ENCODE peak calls at places on chromosomes 5 and 9, in seven cellular contexts. K, J, N, Y, F, R and X are unnamed samples.

GRCh38 chr9:133914483-133915342 is 77.4 kb downstream of the VAV2 start:
- DNase-seq in K (no peak), J (no peak), N (no peak), Y (no peak), F (no peak), R (no peak), X (no peak)

GRCh38 chr9:129781991-129782390 is 21.0 kb upstream of the TOR1B start:
- DNase-seq in K (no peak), J (no peak), N (no peak), Y (no peak), F (peak), R (no peak), X (no peak)

GRCh38 chr5:8600843-8601242 is 731.9 kb downstream of the MTRR start:
- DNase-seq in K (no peak), J (no peak), N (no peak), Y (no peak), F (peak), R (no peak), X (no peak)

GRCh38 chr5:156326718-156327259 is at the start of gene SGCD:
- DNase-seq in K (no peak), J (no peak), N (peak), Y (peak), F (peak), R (peak), X (peak)

GRCh38 chr9:114236391-114237138 is 81.2 kb downstream of the COL27A1 start:
- DNase-seq in K (no peak), J (no peak), N (no peak), Y (no peak), F (no peak), R (no peak), X (no peak)

GRCh38 chr5:43555895-43556606 is 826 bp downstream of the PAIP1 start:
- DNase-seq in K (peak), J (peak), N (peak), Y (peak), F (peak), R (peak), X (peak)

GRCh38 chr5:35698057-35698808 is 80.6 kb downstream of the SPEF2 start:
- DNase-seq in K (no peak), J (no peak), N (no peak), Y (no peak), F (no peak), R (no peak), X (no peak)

GRCh38 chr5:74034738-74035137 is 408.7 kb downstream of the ARHGEF28 start:
- DNase-seq in K (no peak), J (no peak), N (no peak), Y (no peak), F (peak), R (peak), X (no peak)

GRCh38 chr5:23389543-23390215 is 117.7 kb upstream of the PRDM9 start:
- DNase-seq in K (no peak), J (no peak), N (no peak), Y (no peak), F (peak), R (no peak), X (no peak)

GRCh38 chr5:119410448-119411170 is 41.7 kb upstream of the HSD17B4 start:
- DNase-seq in K (no peak), J (no peak), N (no peak), Y (no peak), F (peak), R (no peak), X (no peak)

GRCh38 chr9:129981180-129981907 is 61.6 kb downstream of the FNBP1 start:
- DNase-seq in K (no peak), J (no peak), N (peak), Y (no peak), F (peak), R (peak), X (no peak)

GRCh38 chr9:34032631-34033030 is 16.1 kb downstream of the UBAP2 start:
- DNase-seq in K (no peak), J (no peak), N (no peak), Y (no peak), F (no peak), R (no peak), X (no peak)

GRCh38 chr5:178434851-178435250 is 155.3 kb downstream of the COL23A1 start:
- DNase-seq in K (no peak), J (no peak), N (no peak), Y (no peak), F (no peak), R (peak), X (no peak)

GRCh38 chr9:214488-215448 is at the start of gene DOCK8:
- DNase-seq in K (peak), J (peak), N (peak), Y (peak), F (peak), R (no peak), X (peak)

GRCh38 chr5:126166368-126166767 is 256.8 kb upstream of the GRAMD2B start:
- DNase-seq in K (no peak), J (no peak), N (no peak), Y (no peak), F (no peak), R (no peak), X (no peak)

GRCh38 chr9:138104251-138105122 is 226.9 kb downstream of the CACNA1B start:
- DNase-seq in K (no peak), J (no peak), N (no peak), Y (no peak), F (no peak), R (no peak), X (no peak)

GRCh38 chr9:130310456-130310855 is 44.9 kb downstream of the HMCN2 start:
- DNase-seq in K (no peak), J (no peak), N (no peak), Y (no peak), F (no peak), R (no peak), X (no peak)

GRCh38 chr5:141605523-141606277 is 13.1 kb downstream of the DIAPH1 start:
- DNase-seq in K (no peak), J (no peak), N (peak), Y (peak), F (peak), R (no peak), X (no peak)

GRCh38 chr5:69268899-69269298 is 34.2 kb downstream of the CDK7 start:
- DNase-seq in K (no peak), J (no peak), N (no peak), Y (no peak), F (no peak), R (no peak), X (no peak)

GRCh38 chr5:158271155-158271554 is 412.2 kb upstream of the CLINT1 start:
- DNase-seq in K (no peak), J (no peak), N (no peak), Y (no peak), F (no peak), R (no peak), X (no peak)

GRCh38 chr5:114319821-114320220 is 42.0 kb upstream of the KCNN2 start:
- DNase-seq in K (no peak), J (no peak), N (no peak), Y (no peak), F (peak), R (no peak), X (no peak)

GRCh38 chr9:99873943-99874584 is 32.4 kb upstream of the STX17 start:
- DNase-seq in K (no peak), J (no peak), N (no peak), Y (no peak), F (no peak), R (no peak), X (no peak)

GRCh38 chr9:133777111-133777791 is 39.1 kb upstream of the SARDH start:
- DNase-seq in K (no peak), J (no peak), N (no peak), Y (no peak), F (no peak), R (no peak), X (no peak)

GRCh38 chr5:74866653-74867162 is 521 bp upstream of the FAM169A start:
- DNase-seq in K (peak), J (peak), N (no peak), Y (no peak), F (no peak), R (no peak), X (peak)

GRCh38 chr5:68178579-68178978 is 37.0 kb upstream of the PIK3R1 start:
- DNase-seq in K (no peak), J (no peak), N (no peak), Y (no peak), F (no peak), R (no peak), X (no peak)

GRCh38 chr9:27278374-27278773 is 18.6 kb downstream of the EQTN start:
- DNase-seq in K (no peak), J (no peak), N (no peak), Y (no peak), F (peak), R (no peak), X (no peak)

GRCh38 chr5:119453045-119453383 is 717 bp downstream of the HSD17B4 start:
- DNase-seq in K (no peak), J (no peak), N (peak), Y (peak), F (peak), R (peak), X (no peak)

GRCh38 chr5:138978085-138978484 is 103.0 kb upstream of the LRRTM2 start:
- DNase-seq in K (no peak), J (no peak), N (no peak), Y (no peak), F (no peak), R (no peak), X (no peak)

GRCh38 chr5:177382423-177383029 is 1.7 kb upstream of the SLC34A1 start:
- DNase-seq in K (no peak), J (no peak), N (no peak), Y (peak), F (peak), R (no peak), X (no peak)
- TF ChIP-seq CTCF in K (peak), J (no peak), N (no peak), Y (no peak), F (no peak), R (peak), X (no peak)

GRCh38 chr9:127346584-127346983 is 50.4 kb upstream of the SLC2A8 start:
- DNase-seq in K (no peak), J (no peak), N (no peak), Y (peak), F (no peak), R (no peak), X (no peak)
- TF ChIP-seq CTCF in K (peak), J (peak), N (no peak), Y (no peak), F (peak), R (no peak), X (no peak)

DNA sequence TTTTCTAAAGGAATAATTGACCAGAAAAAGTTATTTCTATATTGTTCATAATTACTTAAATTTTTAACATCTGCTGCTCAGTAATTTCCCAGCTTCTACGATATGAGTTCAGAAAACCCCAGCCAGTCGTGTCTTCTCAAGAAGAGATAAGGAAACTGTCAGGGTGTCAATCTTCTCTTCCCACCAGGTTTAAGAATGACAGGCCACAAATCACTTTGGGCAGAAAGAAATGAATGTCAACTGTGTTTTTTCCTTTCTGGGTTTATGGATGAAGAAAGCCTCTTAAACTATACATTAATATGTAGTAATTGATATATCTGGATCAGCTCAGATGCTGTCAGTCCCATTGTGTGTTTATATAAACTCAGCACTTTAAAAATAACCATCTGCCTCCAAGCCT is 453.2 kb upstream of the NUDT12 start:
- DNase-seq in K (no peak), J (no peak), N (no peak), Y (no peak), F (no peak), R (no peak), X (no peak)
- TF ChIP-seq CTCF in K (no peak), J (no peak), N (no peak), Y (no peak), F (no peak), R (no peak), X (no peak)

DNA sequence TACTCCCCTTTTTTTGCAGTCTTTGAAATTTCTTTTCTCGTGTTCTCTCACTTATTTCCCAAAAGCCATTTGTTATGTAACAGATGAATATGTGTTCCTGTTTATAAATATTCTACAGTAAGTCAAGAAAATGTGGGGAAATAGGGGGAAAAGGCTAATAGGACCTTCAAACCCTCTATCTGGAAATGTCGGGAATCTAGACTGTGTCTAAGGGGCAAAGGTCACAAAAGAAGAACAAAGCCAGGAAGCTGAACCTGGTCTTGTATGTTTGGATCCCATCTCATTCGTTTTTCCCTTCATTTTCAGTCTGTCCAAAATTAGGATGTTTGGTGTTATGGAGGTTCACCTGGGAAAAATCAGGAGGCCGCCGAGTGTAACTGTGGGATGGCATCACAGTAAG is 490.3 kb downstream of the NR2F1-AS1 start:
- DNase-seq in K (no peak), J (no peak), N (no peak), Y (no peak), F (no peak), R (no peak), X (no peak)
- TF ChIP-seq CTCF in K (no peak), J (no peak), N (no peak), Y (no peak), F (no peak), R (no peak), X (no peak)

GRCh38 chr9:86274821-86275643 is 7.3 kb downstream of the ISCA1 start:
- DNase-seq in K (no peak), J (no peak), N (no peak), Y (no peak), F (no peak), R (no peak), X (no peak)
- TF ChIP-seq CTCF in K (no peak), J (no peak), N (no peak), Y (no peak), F (no peak), R (no peak), X (no peak)

GRCh38 chr9:74952281-74953151 is at the start of gene C9orf40:
- DNase-seq in K (peak), J (peak), N (peak), Y (peak), F (peak), R (peak), X (peak)
- TF ChIP-seq CTCF in K (peak), J (peak), N (peak), Y (no peak), F (peak), R (peak), X (peak)